ENCODE peak calls at places on chromosome 16, in seven cellular contexts. L is SK-N-SH, M is HCT116, U is GM12878, J is K562, X is H1, T is HepG2. H is an unnamed sample.

GRCh38 chr16:9566099-9566498 is 474.7 kb downstream of the HAPSTR1 start:
- DNase-seq in M (no peak), T (no peak), U (no peak), X (no peak), L (no peak), J (peak; percentile 28), H (no peak)

GRCh38 chr16:66946541-66946940 is 11.2 kb downstream of the CES2 start:
- DNase-seq in U (no peak), M (no peak), J (no peak), X (no peak), T (no peak), L (no peak), H (no peak)

GRCh38 chr16:84737658-84738057 is 37.9 kb downstream of the USP10 start:
- DNase-seq in J (no peak), T (no peak), M (no peak), U (no peak), L (no peak), X (no peak), H (peak; percentile 83)

GRCh38 chr16:84550096-84550495 is 45.6 kb upstream of the MEAK7 start:
- DNase-seq in U (no peak), X (no peak), J (no peak), M (no peak), L (no peak), T (no peak), H (no peak)

GRCh38 chr16:23382279-23382678 is 70.7 kb downstream of the COG7 start:
- DNase-seq in L (no peak), M (no peak), T (no peak), J (no peak), X (no peak), U (no peak), H (no peak)

GRCh38 chr16:50309527-50310307 is 43.4 kb downstream of the ADCY7 start:
- DNase-seq in L (peak; percentile 82), J (no peak), U (no peak), X (no peak), M (no peak), T (peak; percentile 82), H (no peak)

GRCh38 chr16:2474877-2475412 is at the start of gene TBC1D24:
- DNase-seq in T (peak; percentile 67), U (no peak), J (peak; percentile 96), M (peak; percentile 50), X (no peak), L (peak; percentile 100), H (peak; percentile 99)

GRCh38 chr16:65422934-65423333 is 301.1 kb upstream of the CDH11 start:
- DNase-seq in X (no peak), T (no peak), U (no peak), M (no peak), J (no peak), L (no peak), H (no peak)

GRCh38 chr16:85064186-85064585 is 36.6 kb downstream of the KIAA0513 start:
- DNase-seq in L (no peak), M (no peak), T (no peak), X (no peak), J (no peak), U (no peak), H (no peak)

GRCh38 chr16:86573215-86573614 is 5.1 kb upstream of the FOXL1 start:
- DNase-seq in T (no peak), L (no peak), X (no peak), U (no peak), M (no peak), J (no peak), H (peak; percentile 20)

GRCh38 chr16:67543036-67543435 is 14.4 kb downstream of the RIPOR1 start:
- DNase-seq in T (no peak), X (no peak), J (no peak), L (no peak), U (no peak), M (no peak), H (no peak)

GRCh38 chr16:67665598-67665997 is 952 bp downstream of the ENKD1 start:
- DNase-seq in M (no peak), U (no peak), T (no peak), L (no peak), J (no peak), X (no peak), H (no peak)

GRCh38 chr16:2829501-2830354 is at the start of gene ZG16B:
- DNase-seq in T (peak; percentile 51), M (no peak), X (no peak), J (no peak), U (no peak), L (peak; percentile 64), H (peak; percentile 84)

GRCh38 chr16:3467920-3468319 is 24.4 kb downstream of the NAA60 start:
- DNase-seq in L (no peak), T (no peak), J (no peak), M (no peak), U (no peak), X (no peak), H (peak; percentile 85)

GRCh38 chr16:17070882-17071592 is 399.7 kb downstream of the XYLT1 start:
- DNase-seq in J (no peak), X (no peak), L (no peak), T (no peak), U (peak; percentile 98), M (no peak), H (peak; percentile 74)

GRCh38 chr16:68784226-68784625 is 47.1 kb downstream of the CDH1 start:
- DNase-seq in J (no peak), X (no peak), M (no peak), T (no peak), L (no peak), U (no peak), H (no peak)

GRCh38 chr16:19900590-19900989 is 15.9 kb upstream of the GPRC5B start:
- DNase-seq in X (no peak), L (no peak), T (no peak), J (no peak), U (no peak), M (no peak), H (no peak)

GRCh38 chr16:56780646-56781045 is 50.7 kb downstream of the NUP93 start:
- DNase-seq in M (no peak), T (no peak), J (no peak), X (no peak), U (no peak), L (no peak), H (no peak)

GRCh38 chr16:57648590-57649442 is 19.3 kb upstream of the ADGRG3 start:
- DNase-seq in M (peak; percentile 61), X (peak; percentile 65), L (peak; percentile 93), U (peak; percentile 52), J (peak; percentile 91), T (peak; percentile 83), H (peak; percentile 85)

GRCh38 chr16:71917900-71918299 is 22.6 kb downstream of the IST1 start:
- DNase-seq in T (no peak), X (no peak), J (no peak), L (no peak), U (no peak), M (no peak), H (no peak)

DNA sequence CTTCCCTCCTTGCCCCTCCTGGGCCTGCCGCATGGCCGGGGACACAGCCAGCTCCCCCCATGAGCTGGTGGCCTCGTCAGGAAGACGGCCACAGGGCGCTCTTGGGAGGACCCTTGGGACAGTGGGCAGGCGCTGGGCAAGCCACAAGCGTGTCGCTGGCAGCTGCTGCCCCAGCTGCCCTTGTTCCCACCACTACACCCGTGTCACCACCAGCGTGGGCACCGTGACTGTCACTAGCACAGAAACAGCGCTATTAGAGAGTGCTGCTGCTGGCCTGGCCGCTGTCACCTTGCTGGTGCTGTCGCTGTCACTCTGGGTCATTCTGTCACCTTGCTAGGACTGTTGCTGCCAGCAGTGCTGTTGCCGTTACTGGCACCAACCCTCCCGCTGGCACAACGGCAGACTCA is 47.2 kb downstream of the ZFPM1 start:
- DNase-seq in M (no peak), L (no peak), X (no peak), J (no peak), T (no peak), U (no peak), H (peak; percentile 32)
- TF ChIP-seq JUND in M (no peak), L (no peak), X (no peak), J (no peak), T (no peak), U (no peak), H (no peak)

DNA sequence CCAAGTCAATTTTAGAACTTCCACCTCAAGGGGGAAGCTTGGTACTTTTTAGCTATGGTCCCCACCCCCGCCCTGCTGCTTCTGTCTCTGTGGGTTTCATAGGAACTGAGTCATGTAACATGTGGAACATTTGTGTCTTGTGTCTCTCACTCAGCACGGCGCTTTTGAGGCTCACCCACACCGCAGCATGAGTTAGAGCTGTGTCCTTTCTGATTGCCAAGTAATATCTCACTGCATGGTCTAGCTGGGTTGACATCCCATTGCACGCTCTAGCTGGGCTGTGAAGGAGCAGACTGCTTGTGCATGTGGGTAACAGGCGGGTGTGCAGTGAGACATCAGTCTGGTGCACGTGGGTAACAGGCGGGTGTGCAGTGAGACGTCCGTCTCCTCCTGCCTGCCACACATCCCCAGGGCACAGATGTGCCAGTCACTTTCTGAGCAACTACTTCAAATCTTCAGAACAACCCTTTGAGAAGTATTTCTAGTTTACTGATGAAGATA is 26.4 kb upstream of the SLC7A5 start:
- DNase-seq in U (peak; percentile 67), T (no peak), J (no peak), L (no peak), X (no peak), M (no peak), H (no peak)
- TF ChIP-seq JUND in U (no peak), T (no peak), J (no peak), L (no peak), X (no peak), M (no peak), H (no peak)

GRCh38 chr16:46651305-46651704 is 30.1 kb upstream of the SHCBP1 start:
- DNase-seq in L (no peak), T (no peak), J (no peak), U (no peak), M (no peak), X (no peak), H (no peak)

GRCh38 chr16:46650224-46650623 is 29.0 kb upstream of the SHCBP1 start:
- DNase-seq in T (no peak), L (no peak), M (no peak), J (no peak), X (no peak), U (no peak), H (no peak)

GRCh38 chr16:46648656-46649055 is 27.5 kb upstream of the SHCBP1 start:
- DNase-seq in U (no peak), M (no peak), J (no peak), T (no peak), X (no peak), L (no peak), H (no peak)

GRCh38 chr16:46649571-46649970 is 28.4 kb upstream of the SHCBP1 start:
- DNase-seq in J (no peak), X (no peak), T (no peak), M (no peak), L (no peak), U (no peak), H (no peak)
- TF ChIP-seq JUND in J (peak; percentile 39), X (no peak), T (no peak), M (no peak), L (no peak), U (no peak), H (no peak)

DNA sequence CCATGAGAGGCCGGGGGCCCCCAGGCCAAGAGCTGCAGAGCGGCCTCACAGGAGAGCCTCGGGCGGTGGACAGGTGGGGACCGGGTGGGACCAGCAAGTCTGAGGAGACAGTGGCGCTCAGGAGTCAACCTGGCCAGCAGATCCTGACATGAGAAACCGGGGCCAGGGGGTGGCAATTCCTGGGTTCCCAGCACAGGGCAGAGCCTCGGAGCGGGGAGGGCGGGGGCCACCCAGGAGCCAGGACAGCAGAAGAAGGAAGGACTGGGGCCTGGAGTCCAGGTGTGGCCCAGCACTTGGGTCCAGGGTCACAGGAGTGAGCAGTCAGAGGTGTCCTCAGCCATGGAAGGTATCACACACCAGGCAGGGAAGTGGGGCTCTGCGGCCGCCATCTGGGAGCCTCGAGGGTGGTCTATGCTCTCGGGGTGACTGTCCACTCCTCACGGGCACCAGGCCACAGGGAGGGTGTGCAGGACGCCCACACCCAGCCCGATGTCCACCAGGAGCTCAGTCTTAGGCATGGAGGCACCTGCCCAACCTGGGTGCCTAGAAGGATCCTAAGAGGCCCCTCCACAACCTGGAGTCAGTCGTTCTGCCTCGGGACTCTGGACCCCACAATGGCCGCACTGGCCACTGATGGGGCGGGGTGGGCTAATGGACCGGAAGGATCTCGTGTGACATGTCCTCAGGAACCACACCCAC is 29.1 kb downstream of the PIEZO1 start:
- DNase-seq in M (no peak), J (no peak), U (no peak), T (no peak), X (no peak), L (no peak), H (no peak)
- TF ChIP-seq JUND in M (no peak), J (no peak), U (no peak), T (no peak), X (no peak), L (no peak), H (no peak)